ENCODE peak calls at places on chromosomes 5 and 9, in six cellular contexts. C is CD8-positive, alpha-beta T cell; J is RWPE1; U is breast epithelium; R is tibial artery; M is stomach. V is an unnamed sample.

GRCh38 chr9:71685394-71685793 is 82.9 kb downstream of the CEMIP2 start:
- DNase-seq in C (no peak), J (no peak), U (no peak), R (no peak), M (no peak), V (no peak)

GRCh38 chr5:56142620-56143431 is 90.3 kb downstream of the ANKRD55 start:
- DNase-seq in C (no peak), J (peak; percentile 18), U (no peak), R (no peak), M (peak; percentile 75), V (no peak)

GRCh38 chr9:114616684-114617520 is 5.8 kb downstream of the TMEM268 start:
- DNase-seq in C (no peak), J (no peak), U (peak; percentile 60), R (peak; percentile 79), M (peak; percentile 72), V (peak; percentile 81)

GRCh38 chr5:138661991-138662434 is 86.8 kb upstream of the HSPA9 start:
- DNase-seq in C (no peak), J (no peak), U (peak; percentile 53), R (no peak), M (no peak), V (no peak)

GRCh38 chr5:133489632-133490031 is 122.7 kb downstream of the FSTL4 start:
- DNase-seq in C (no peak), J (peak; percentile 15), U (no peak), R (no peak), M (no peak), V (no peak)

GRCh38 chr9:134316444-134317160 is 9.7 kb upstream of the RXRA start:
- DNase-seq in C (no peak), J (no peak), U (no peak), R (peak; percentile 74), M (no peak), V (peak; percentile 85)

GRCh38 chr5:43661102-43661501 is 58.1 kb downstream of the NNT start:
- DNase-seq in C (no peak), J (no peak), U (no peak), R (no peak), M (no peak), V (no peak)

GRCh38 chr9:83027153-83027867 is 35.6 kb downstream of the RASEF start:
- DNase-seq in C (no peak), J (peak; percentile 96), U (no peak), R (no peak), M (no peak), V (no peak)

GRCh38 chr5:489689-490080 is 34.6 kb downstream of the SLC9A3 start:
- DNase-seq in C (no peak), J (no peak), U (no peak), R (no peak), M (no peak), V (no peak)

GRCh38 chr9:7103382-7104170 is 345.8 kb downstream of the KDM4C start:
- DNase-seq in C (no peak), J (no peak), U (no peak), R (no peak), M (no peak), V (no peak)

GRCh38 chr5:120555345-120555744 is 91.2 kb downstream of the PRR16 start:
- DNase-seq in C (no peak), J (no peak), U (no peak), R (no peak), M (no peak), V (no peak)

GRCh38 chr5:135468086-135468485 is 15.9 kb upstream of the TIFAB start:
- DNase-seq in C (no peak), J (no peak), U (no peak), R (peak; percentile 45), M (no peak), V (peak; percentile 11)

GRCh38 chr9:5910413-5911057 is 19.8 kb downstream of the MLANA start:
- DNase-seq in C (no peak), J (no peak), U (no peak), R (no peak), M (no peak), V (no peak)

GRCh38 chr5:14574891-14575496 is 6.6 kb upstream of the OTULINL start:
- DNase-seq in C (no peak), J (no peak), U (no peak), R (no peak), M (peak; percentile 76), V (peak; percentile 71)

GRCh38 chr5:132774896-132775295 is 2.1 kb downstream of the SEPTIN8 start:
- DNase-seq in C (no peak), J (no peak), U (no peak), R (peak; percentile 71), M (no peak), V (peak; percentile 60)

GRCh38 chr5:97499605-97500004 is 316.6 kb upstream of the RIOK2 start:
- DNase-seq in C (no peak), J (no peak), U (no peak), R (no peak), M (no peak), V (no peak)

GRCh38 chr5:65032250-65032649 is 263.5 kb downstream of the CWC27 start:
- DNase-seq in C (no peak), J (no peak), U (no peak), R (no peak), M (no peak), V (no peak)

DNA sequence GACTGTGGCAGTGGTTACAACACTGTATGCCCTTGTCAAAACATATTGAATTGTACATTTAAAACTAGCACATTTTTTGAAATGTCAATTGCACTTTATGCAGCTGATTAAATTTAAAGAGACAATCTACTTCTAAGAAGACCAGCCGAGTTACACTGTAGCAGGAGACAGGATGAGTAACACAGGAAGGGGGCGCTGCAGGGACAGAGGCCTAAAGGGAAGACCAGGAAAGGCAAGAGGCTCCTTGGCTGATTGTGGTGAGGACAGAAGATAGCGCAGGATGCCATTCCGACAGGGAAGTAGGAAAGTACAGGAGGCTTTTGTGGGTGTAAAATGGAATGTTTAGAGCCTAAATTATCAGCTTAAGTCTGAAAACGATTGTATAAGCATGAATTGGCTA is 28.2 kb upstream of the PPP2R2B start:
- DNase-seq in C (no peak), J (no peak), U (no peak), R (no peak), M (no peak), V (no peak)
- TF ChIP-seq CTCF in C (no peak), J (no peak), U (no peak), R (no peak), M (no peak), V (no peak)

GRCh38 chr5:11384441-11385250 is 519.6 kb downstream of the CTNND2 start:
- DNase-seq in C (no peak), J (no peak), U (peak; percentile 32), R (no peak), M (peak; percentile 71), V (peak; percentile 60)
- TF ChIP-seq CTCF in C (no peak), J (no peak), U (no peak), R (no peak), M (no peak), V (no peak)

GRCh38 chr5:109819878-109820277 is 130.2 kb downstream of the MAN2A1 start:
- DNase-seq in C (no peak), J (no peak), U (no peak), R (no peak), M (no peak), V (no peak)
- TF ChIP-seq CTCF in C (no peak), J (no peak), U (no peak), R (no peak), M (no peak), V (no peak)

DNA sequence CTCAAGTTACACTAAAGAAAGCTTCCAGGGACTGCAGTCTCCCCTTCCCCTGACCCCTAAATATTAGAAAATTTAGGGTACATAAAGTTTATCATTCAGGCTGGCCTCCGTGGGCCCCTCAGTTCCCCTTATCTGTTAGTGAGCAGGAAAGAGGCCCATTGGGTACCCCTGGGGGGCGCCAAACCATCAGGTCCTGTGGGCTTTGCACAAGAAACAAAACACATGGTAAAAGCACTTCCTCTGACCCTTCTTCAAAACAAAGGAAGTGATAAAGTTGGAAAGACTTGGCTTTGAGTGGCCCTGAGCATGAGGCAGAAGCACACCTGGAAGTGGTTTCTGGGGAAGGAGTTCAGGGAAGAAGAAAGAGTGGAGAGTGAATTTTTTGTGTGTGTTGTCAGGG is 213.0 kb downstream of the SMARCA2 start:
- DNase-seq in C (no peak), J (no peak), U (no peak), R (no peak), M (no peak), V (no peak)
- TF ChIP-seq CTCF in C (no peak), J (no peak), U (no peak), R (peak; percentile 25), M (no peak), V (peak; percentile 5)

GRCh38 chr9:128823362-128823902 is 5.1 kb downstream of the ENDOG start:
- DNase-seq in C (no peak), J (no peak), U (no peak), R (no peak), M (no peak), V (no peak)
- TF ChIP-seq CTCF in C (no peak), J (no peak), U (no peak), R (no peak), M (no peak), V (no peak)

V was measured in sigmoid colon.